ENCODE peak calls at places on chromosomes 16 and 17, in seven cellular contexts. J is dorsolateral prefrontal cortex; F is NT2/D1; M is PC-9; Q is cardiac muscle cell; O is adrenal gland; L is CD8-positive, alpha-beta memory T cell. Y is an unnamed sample.

GRCh38 chr16:89392881-89393730 is 97.3 kb downstream of the ANKRD11 start:
- DNase-seq in M (no peak), O (no peak), J (no peak), L (no peak), Q (no peak), F (peak), Y (peak)

GRCh38 chr17:50206604-50207293 is 5.3 kb upstream of the COL1A1 start:
- DNase-seq in O (no peak), F (no peak), M (no peak), J (no peak), Q (peak), L (no peak), Y (peak)

GRCh38 chr17:81616877-81617276 is 20.0 kb downstream of the NPLOC4 start:
- DNase-seq in Q (no peak), L (no peak), F (no peak), O (no peak), J (no peak), M (no peak), Y (no peak)

GRCh38 chr16:85685251-85685650 is 3.5 kb downstream of the GINS2 start:
- DNase-seq in O (no peak), F (no peak), M (no peak), L (no peak), Q (no peak), J (no peak), Y (no peak)

GRCh38 chr17:75499313-75500022 is 15.9 kb downstream of the CASKIN2 start:
- DNase-seq in L (no peak), J (no peak), O (no peak), Q (peak), F (no peak), M (no peak), Y (no peak)

GRCh38 chr17:37368577-37368976 is 7.2 kb upstream of the C17orf78 start:
- DNase-seq in J (no peak), L (no peak), F (no peak), M (no peak), Q (peak), O (no peak), Y (no peak)

GRCh38 chr17:27540300-27541105 is 84.3 kb downstream of the KSR1 start:
- DNase-seq in O (peak), J (no peak), Q (peak), L (no peak), F (no peak), M (no peak), Y (no peak)

GRCh38 chr17:2400877-2401425 is at the start of gene MNT:
- DNase-seq in Q (peak), F (peak), O (peak), M (peak), J (peak), L (peak), Y (peak)

GRCh38 chr17:34351041-34351575 is 5.2 kb upstream of the CCL13 start:
- DNase-seq in F (no peak), J (no peak), L (no peak), M (no peak), O (no peak), Q (peak), Y (no peak)

GRCh38 chr16:54540525-54541180 is 254.1 kb upstream of the IRX3 start:
- DNase-seq in J (no peak), O (no peak), F (no peak), M (no peak), Q (no peak), L (no peak), Y (no peak)

GRCh38 chr16:25235991-25236390 is 19.2 kb downstream of the AQP8 start:
- DNase-seq in J (no peak), Q (no peak), O (no peak), L (no peak), F (no peak), M (no peak), Y (peak)

GRCh38 chr17:7897773-7898172 is 9.2 kb downstream of the CHD3 start:
- DNase-seq in M (no peak), O (peak), L (no peak), Q (peak), J (no peak), F (no peak), Y (no peak)

GRCh38 chr17:39196820-39197331 is 593 bp downstream of the CACNB1 start:
- DNase-seq in M (no peak), F (no peak), O (peak), J (no peak), L (no peak), Q (no peak), Y (peak)

GRCh38 chr17:16971458-16972338 is at the start of gene TNFRSF13B:
- DNase-seq in Q (no peak), M (no peak), J (no peak), O (no peak), L (no peak), F (no peak), Y (no peak)

GRCh38 chr16:86565644-86566511 is 751 bp upstream of the FOXC2 start:
- DNase-seq in F (no peak), M (no peak), L (no peak), Q (no peak), J (no peak), O (no peak), Y (peak)

GRCh38 chr17:42698736-42699414 is 16.5 kb downstream of the CNTNAP1 start:
- DNase-seq in F (no peak), O (peak), L (no peak), M (no peak), Q (peak), J (no peak), Y (no peak)

GRCh38 chr16:48617711-48618148 is 7.8 kb upstream of the N4BP1 start:
- DNase-seq in F (no peak), J (no peak), M (no peak), L (no peak), O (no peak), Q (peak), Y (no peak)

GRCh38 chr17:47253541-47254402 is at the start of gene ITGB3:
- DNase-seq in O (peak), L (peak), Q (peak), J (peak), F (no peak), M (peak), Y (peak)

GRCh38 chr17:48254896-48255295 is 147.3 kb downstream of the SNX11 start:
- DNase-seq in L (no peak), M (no peak), J (no peak), Q (no peak), O (no peak), F (no peak), Y (peak)

GRCh38 chr16:89150981-89151380 is 20.6 kb upstream of the CDH15 start:
- DNase-seq in L (peak), F (no peak), J (no peak), M (no peak), Q (no peak), O (no peak), Y (no peak)

GRCh38 chr16:73183678-73184092 is 135.8 kb upstream of the ZFHX3 start:
- DNase-seq in O (no peak), L (no peak), Q (peak), M (no peak), F (no peak), J (no peak), Y (no peak)

GRCh38 chr17:73427198-73427597 is 115.4 kb upstream of the CDC42EP4 start:
- DNase-seq in J (no peak), O (no peak), M (no peak), F (no peak), Q (no peak), L (no peak), Y (no peak)

GRCh38 chr17:31743767-31744166 is 115.3 kb downstream of the COPRS start:
- DNase-seq in L (no peak), M (no peak), Q (peak), O (no peak), F (peak), J (no peak), Y (peak)

GRCh38 chr17:3990391-3991127 is 26.3 kb upstream of the ATP2A3 start:
- DNase-seq in M (no peak), J (no peak), L (no peak), O (no peak), Q (no peak), F (no peak), Y (no peak)

GRCh38 chr17:62832405-62832804 is 24.3 kb upstream of the MARCHF10 start:
- DNase-seq in M (no peak), J (no peak), F (no peak), O (no peak), L (no peak), Q (no peak), Y (no peak)

GRCh38 chr16:85576944-85577343 is 36.2 kb upstream of the GSE1 start:
- DNase-seq in O (no peak), M (no peak), L (no peak), F (no peak), J (no peak), Q (no peak), Y (no peak)

GRCh38 chr17:59649886-59650285 is 30.2 kb downstream of the CLTC start:
- DNase-seq in O (no peak), L (no peak), Q (no peak), M (no peak), F (no peak), J (no peak), Y (no peak)

GRCh38 chr16:54121084-54121483 is 165.5 kb downstream of the IRX3 start:
- DNase-seq in J (no peak), L (no peak), O (no peak), M (no peak), Q (no peak), F (no peak), Y (no peak)

GRCh38 chr17:66982011-66982508 is 17.6 kb downstream of the CACNG4 start:
- DNase-seq in Q (no peak), F (no peak), L (no peak), J (no peak), O (no peak), M (no peak), Y (no peak)

GRCh38 chr16:8867483-8868271 is 1.1 kb downstream of the CARHSP1 start:
- DNase-seq in M (no peak), L (no peak), J (peak), Q (no peak), O (peak), F (no peak), Y (no peak)

GRCh38 chr16:55248494-55248893 is 75.5 kb upstream of the IRX6 start:
- DNase-seq in J (no peak), L (no peak), O (no peak), M (no peak), F (no peak), Q (no peak), Y (no peak)

DNA sequence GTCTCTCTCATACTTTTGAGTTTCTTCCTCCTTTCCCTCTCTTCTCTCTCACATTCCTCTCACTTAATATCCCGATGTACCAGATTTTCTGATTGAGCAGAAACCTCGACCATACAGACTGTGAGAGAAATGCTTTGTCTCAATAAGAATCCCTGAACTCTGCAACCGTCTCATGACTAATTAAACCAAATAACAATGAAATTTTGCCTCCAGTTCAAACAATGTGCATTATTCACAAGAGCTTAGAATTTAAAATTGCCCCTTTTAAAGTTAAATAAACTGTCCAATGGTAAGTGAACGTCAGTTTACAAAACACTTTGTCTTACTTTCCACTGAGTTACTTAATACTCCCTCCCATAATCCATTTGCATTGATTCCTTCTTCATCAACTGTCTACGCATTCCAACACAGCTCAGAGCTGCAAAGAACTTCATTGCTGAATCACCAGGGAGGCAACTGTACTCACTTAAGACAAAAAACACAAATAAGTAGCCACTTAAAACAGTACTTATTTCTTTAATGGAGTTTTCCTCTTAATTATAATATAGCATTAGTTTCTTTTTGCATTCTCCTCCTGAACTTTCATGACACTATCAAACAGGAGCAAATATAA is 4.9 kb downstream of the CDH11 start:
- DNase-seq in Q (peak), O (no peak), L (no peak), M (no peak), F (no peak), J (no peak), Y (no peak)
- H3K4me3 ChIP-seq in Q (no peak), O (no peak), L (no peak), M (no peak), F (no peak), J (peak), Y (no peak)

DNA sequence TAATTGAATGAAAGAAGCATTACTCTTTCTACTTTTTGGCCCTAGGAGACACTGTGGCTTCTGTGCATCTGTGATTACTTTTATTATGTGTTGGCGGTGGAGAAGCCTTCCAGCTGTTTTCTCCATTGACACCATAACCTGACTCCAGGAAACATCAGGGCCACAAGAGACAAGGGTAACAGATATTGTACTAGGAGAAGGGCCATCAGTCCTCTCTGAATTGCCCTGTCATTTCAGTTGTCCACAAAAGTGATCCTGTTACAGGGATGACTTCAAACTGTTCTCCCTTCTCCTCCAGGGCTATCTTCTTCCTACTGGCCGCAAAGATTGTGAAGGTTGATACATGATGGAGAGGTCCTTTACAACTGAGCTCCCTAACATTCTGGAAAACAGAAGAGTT is 14.6 kb downstream of the KRT39 start:
- DNase-seq in F (no peak), O (no peak), Q (no peak), L (no peak), J (no peak), M (no peak), Y (no peak)
- H3K4me3 ChIP-seq in F (no peak), O (no peak), Q (no peak), L (no peak), J (no peak), M (no peak), Y (no peak)

GRCh38 chr16:2149630-2150417 is 1.4 kb downstream of the RAB26 start:
- DNase-seq in F (no peak), J (no peak), Q (no peak), O (no peak), L (no peak), M (no peak), Y (peak)
- H3K4me3 ChIP-seq in F (peak), J (peak), Q (no peak), O (no peak), L (no peak), M (peak), Y (peak)

GRCh38 chr17:78774956-78775571 is 7.0 kb downstream of the CYTH1 start:
- DNase-seq in O (no peak), M (no peak), L (peak), Q (no peak), J (no peak), F (no peak), Y (no peak)
- H3K4me3 ChIP-seq in O (no peak), M (no peak), L (peak), Q (no peak), J (peak), F (no peak), Y (no peak)

GRCh38 chr17:19412510-19412909 is 1.5 kb downstream of the RNF112 start:
- DNase-seq in M (no peak), J (no peak), Q (no peak), F (no peak), O (no peak), L (no peak), Y (no peak)

GRCh38 chr17:19411641-19412040 is 609 bp downstream of the RNF112 start:
- DNase-seq in L (no peak), J (no peak), F (no peak), M (no peak), Q (no peak), O (no peak), Y (peak)

GRCh38 chr17:19409509-19409908 is 1.5 kb upstream of the RNF112 start:
- DNase-seq in M (peak), L (no peak), J (no peak), Q (peak), F (no peak), O (no peak), Y (no peak)

GRCh38 chr17:19410101-19410500 is 931 bp upstream of the RNF112 start:
- DNase-seq in Q (no peak), L (no peak), M (no peak), J (no peak), F (no peak), O (no peak), Y (no peak)

DNA sequence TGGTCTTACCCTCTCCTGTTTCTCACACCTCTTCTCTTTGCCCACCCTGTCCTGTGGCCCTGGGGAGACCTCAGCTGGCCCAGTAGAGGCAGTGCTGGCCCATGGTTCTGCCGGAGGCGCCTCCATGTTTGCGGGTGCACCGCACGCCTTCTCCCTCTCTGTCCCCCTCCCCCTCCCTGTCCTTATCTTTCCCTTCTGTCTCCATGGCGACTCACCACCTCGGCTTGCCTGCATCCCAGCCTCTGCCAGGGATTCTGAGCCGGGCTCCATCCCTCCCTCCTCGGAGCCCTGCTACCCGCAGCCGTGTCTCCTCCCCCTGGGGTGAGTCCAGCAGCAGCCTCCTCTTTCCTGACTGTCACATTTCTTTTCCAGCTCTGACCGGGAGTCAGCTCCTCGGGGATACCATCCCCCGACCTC is at the start of gene RNF112:
- DNase-seq in L (no peak), Q (peak), F (no peak), J (peak), O (no peak), M (no peak), Y (peak)
- H3K4me3 ChIP-seq in L (no peak), Q (no peak), F (no peak), J (peak), O (no peak), M (no peak), Y (peak)

GRCh38 chr17:6753565-6753964 is 2.3 kb upstream of the XAF1 start:
- DNase-seq in M (no peak), L (no peak), J (no peak), F (no peak), O (no peak), Q (peak), Y (no peak)

GRCh38 chr17:6755281-6755680 is 565 bp upstream of the XAF1 start:
- DNase-seq in Q (peak), F (no peak), L (no peak), J (no peak), M (no peak), O (no peak), Y (no peak)

GRCh38 chr17:6755731-6756184 is at the start of gene XAF1:
- DNase-seq in O (peak), L (peak), M (no peak), J (no peak), Q (peak), F (no peak), Y (no peak)

GRCh38 chr17:6757747-6758146 is 1.9 kb downstream of the XAF1 start:
- DNase-seq in J (no peak), Q (no peak), L (no peak), M (peak), O (no peak), F (no peak), Y (no peak)

GRCh38 chr17:6756425-6757012 is 673 bp downstream of the XAF1 start:
- DNase-seq in J (no peak), Q (no peak), O (no peak), F (no peak), L (no peak), M (no peak), Y (no peak)
- H3K4me3 ChIP-seq in J (peak), Q (no peak), O (peak), F (no peak), L (peak), M (no peak), Y (no peak)

GRCh38 chr17:45410144-45411091 is 22.3 kb downstream of the ARHGAP27 start:
- DNase-seq in F (no peak), L (peak), O (peak), Q (no peak), M (no peak), J (no peak), Y (no peak)
- H3K4me3 ChIP-seq in F (no peak), L (peak), O (no peak), Q (no peak), M (no peak), J (peak), Y (no peak)

DNA sequence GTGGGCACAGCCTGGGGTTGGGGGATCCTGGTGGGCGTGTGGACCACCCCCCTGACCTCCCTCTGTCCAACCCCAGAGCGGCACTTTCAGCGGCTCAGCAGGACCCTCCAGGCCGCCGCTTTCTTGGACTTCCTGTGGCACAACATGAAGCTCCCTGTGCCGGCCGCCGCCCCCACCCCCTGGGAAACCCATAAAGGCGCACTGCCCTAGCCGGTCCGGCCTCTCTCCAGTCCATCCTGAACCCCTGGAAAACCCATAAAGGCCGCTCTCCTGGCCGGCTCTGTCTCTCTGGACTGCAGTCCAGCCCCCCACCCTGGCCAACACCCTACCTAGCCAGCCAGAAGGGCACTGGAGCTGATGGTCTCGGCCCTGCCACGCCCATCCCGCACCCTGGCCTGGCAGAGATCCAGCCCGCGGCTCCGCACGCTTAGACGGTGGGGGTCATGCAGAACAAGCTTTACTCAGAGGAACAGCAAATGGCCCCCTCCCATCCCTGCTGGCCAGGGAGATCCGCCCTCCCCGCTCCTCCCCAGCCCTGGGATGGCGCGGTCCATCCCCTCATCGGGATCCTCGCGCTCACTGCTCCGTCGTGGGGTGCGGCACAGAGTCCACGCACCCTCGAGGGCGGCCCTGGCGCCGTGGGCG is 2.7 kb downstream of the NOXO1 start:
- DNase-seq in M (no peak), F (no peak), L (no peak), O (no peak), Q (no peak), J (no peak), Y (peak)
- H3K4me3 ChIP-seq in M (peak), F (no peak), L (no peak), O (no peak), Q (no peak), J (no peak), Y (peak)

Y was measured in GM23338.